ENCODE peak calls at places on chromosomes 1 and 21, in six cellular contexts. A, M, D, U, J and H are unnamed samples.
A peak's percentile ranks its signal among the peaks of the same experiment; 100 is the strongest.

GRCh38 chr1:67676946-67677345 is 8.1 kb upstream of the GADD45A start:
- DNase-seq in A (no peak), M (no peak), D (no peak), U (no peak), J (no peak), H (no peak)

GRCh38 chr1:96710708-96711477 is 10.7 kb upstream of the PTBP2 start:
- DNase-seq in A (no peak), M (no peak), D (no peak), U (no peak), J (no peak), H (no peak)

GRCh38 chr1:81912383-81912782 is 111.6 kb downstream of the ADGRL2 start:
- DNase-seq in A (no peak), M (no peak), D (no peak), U (no peak), J (no peak), H (no peak)

GRCh38 chr1:169604781-169605560 is 18.7 kb upstream of the F5 start:
- DNase-seq in A (no peak), M (no peak), D (peak; percentile 66), U (no peak), J (no peak), H (no peak)

GRCh38 chr21:37711294-37711844 is 204.9 kb downstream of the KCNJ6 start:
- DNase-seq in A (no peak), M (no peak), D (no peak), U (no peak), J (no peak), H (no peak)

GRCh38 chr1:222530852-222531251 is 17.1 kb downstream of the HHIPL2 start:
- DNase-seq in A (no peak), M (no peak), D (no peak), U (no peak), J (no peak), H (no peak)

GRCh38 chr1:116359060-116359830 is 13.8 kb upstream of the ATP1A1 start:
- DNase-seq in A (no peak), M (no peak), D (no peak), U (no peak), J (no peak), H (no peak)

GRCh38 chr21:45880097-45881068 is 101.2 kb upstream of the COL6A1 start:
- DNase-seq in A (peak; percentile 78), M (no peak), D (peak; percentile 59), U (peak; percentile 76), J (no peak), H (peak; percentile 83)

GRCh38 chr1:101929343-101929742 is 67.4 kb downstream of the OLFM3 start:
- DNase-seq in A (no peak), M (no peak), D (no peak), U (no peak), J (no peak), H (no peak)

GRCh38 chr1:28971980-28972771 is 57.8 kb downstream of the EPB41 start:
- DNase-seq in A (no peak), M (peak; percentile 98), D (no peak), U (peak; percentile 59), J (no peak), H (no peak)

GRCh38 chr1:202589190-202589680 is 121.0 kb downstream of the SYT2 start:
- DNase-seq in A (peak; percentile 88), M (peak; percentile 99), D (no peak), U (peak; percentile 89), J (no peak), H (peak; percentile 91)

GRCh38 chr1:56541408-56541807 is 38.0 kb downstream of the PLPP3 start:
- DNase-seq in A (no peak), M (no peak), D (no peak), U (no peak), J (no peak), H (no peak)

GRCh38 chr1:162857850-162858249 is 3.1 kb downstream of the CCDC190 start:
- DNase-seq in A (no peak), M (no peak), D (no peak), U (no peak), J (no peak), H (no peak)

GRCh38 chr21:33299181-33299752 is 25.5 kb upstream of the IFNAR1 start:
- DNase-seq in A (no peak), M (no peak), D (no peak), U (no peak), J (peak; percentile 81), H (peak; percentile 62)